ENCODE peak calls at places on chromosomes 12 and 14, in six cellular contexts. V, W, Z, I, C and R are unnamed samples.

GRCh38 chr12:23950011-23950774 is 723 bp upstream of the SOX5 start:
- DNase-seq in V (peak), W (no peak), Z (peak), I (no peak), C (no peak), R (no peak)

GRCh38 chr14:99562848-99563748 is 40.9 kb downstream of the CCDC85C start:
- DNase-seq in V (peak), W (no peak), Z (peak), I (no peak), C (peak), R (no peak)

GRCh38 chr14:91399868-91400640 is 17.6 kb downstream of the CCDC88C start:
- DNase-seq in V (no peak), W (no peak), Z (no peak), I (peak), C (peak), R (peak)

GRCh38 chr12:70487440-70487839 is 121.3 kb downstream of the KCNMB4 start:
- DNase-seq in V (peak), W (no peak), Z (no peak), I (no peak), C (no peak), R (no peak)

GRCh38 chr12:118980407-118981014 is 830 bp upstream of the SRRM4 start:
- DNase-seq in V (peak), W (no peak), Z (no peak), I (no peak), C (no peak), R (no peak)

GRCh38 chr12:27573972-27574371 is 50.0 kb downstream of the PPFIBP1 start:
- DNase-seq in V (no peak), W (no peak), Z (peak), I (no peak), C (no peak), R (no peak)

GRCh38 chr12:1706284-1707016 is 15.6 kb downstream of the ADIPOR2 start:
- DNase-seq in V (no peak), W (no peak), Z (peak), I (no peak), C (no peak), R (no peak)

GRCh38 chr12:2318286-2318685 is 265.5 kb downstream of the CACNA1C start:
- DNase-seq in V (no peak), W (no peak), Z (no peak), I (no peak), C (no peak), R (no peak)

GRCh38 chr14:24237463-24237955 is 4.8 kb downstream of the GMPR2 start:
- DNase-seq in V (no peak), W (no peak), Z (peak), I (no peak), C (no peak), R (no peak)

GRCh38 chr14:69430306-69430939 is 31.9 kb downstream of the SLC39A9 start:
- DNase-seq in V (no peak), W (no peak), Z (no peak), I (no peak), C (no peak), R (no peak)

GRCh38 chr12:19183121-19183838 is 53.7 kb downstream of the PLEKHA5 start:
- DNase-seq in V (no peak), W (no peak), Z (peak), I (no peak), C (no peak), R (no peak)

GRCh38 chr12:88733003-88733402 is 152.7 kb upstream of the KITLG start:
- DNase-seq in V (no peak), W (no peak), Z (no peak), I (no peak), C (no peak), R (no peak)

GRCh38 chr14:100448376-100448775 is 125.2 kb downstream of the SLC25A47 start:
- DNase-seq in V (no peak), W (no peak), Z (no peak), I (no peak), C (no peak), R (no peak)

GRCh38 chr12:104054681-104055346 is 4.8 kb upstream of the GLT8D2 start:
- DNase-seq in V (no peak), W (no peak), Z (no peak), I (no peak), C (no peak), R (no peak)

GRCh38 chr14:69129264-69129880 is 23.5 kb downstream of the DCAF5 start:
- DNase-seq in V (peak), W (peak), Z (peak), I (peak), C (peak), R (peak)

GRCh38 chr14:101104485-101104884 is 201.0 kb upstream of the RTL1 start:
- DNase-seq in V (no peak), W (no peak), Z (no peak), I (no peak), C (peak), R (no peak)

GRCh38 chr14:79436325-79436724 is 775.0 kb downstream of the DIO2 start:
- DNase-seq in V (no peak), W (no peak), Z (no peak), I (no peak), C (no peak), R (no peak)

GRCh38 chr14:62179367-62180018 is 417.3 kb downstream of the SNAPC1 start:
- DNase-seq in V (peak), W (peak), Z (peak), I (no peak), C (no peak), R (no peak)

GRCh38 chr14:75213172-75213571 is 36.8 kb upstream of the TMED10 start:
- DNase-seq in V (no peak), W (no peak), Z (peak), I (no peak), C (no peak), R (no peak)

GRCh38 chr12:116415408-116416108 is 138.1 kb upstream of the MED13L start:
- DNase-seq in V (no peak), W (no peak), Z (no peak), I (no peak), C (no peak), R (peak)

GRCh38 chr12:3805058-3805457 is 52.1 kb upstream of the CRACR2A start:
- DNase-seq in V (no peak), W (no peak), Z (no peak), I (no peak), C (no peak), R (no peak)

GRCh38 chr14:96279564-96279963 is 23.6 kb downstream of the BDKRB1 start:
- DNase-seq in V (no peak), W (no peak), Z (no peak), I (no peak), C (no peak), R (no peak)

GRCh38 chr12:9906888-9907287 is 25.3 kb downstream of the CLEC2A start:
- DNase-seq in V (no peak), W (no peak), Z (peak), I (no peak), C (no peak), R (no peak)

GRCh38 chr12:109433618-109434017 is 43.5 kb downstream of the KCTD10 start:
- DNase-seq in V (no peak), W (no peak), Z (peak), I (no peak), C (no peak), R (no peak)

GRCh38 chr14:90675399-90675798 is 140.8 kb downstream of the TTC7B start:
- DNase-seq in V (peak), W (no peak), Z (peak), I (no peak), C (no peak), R (no peak)